ENCODE peak calls at places on chromosomes 5 and 9, in eight cellular contexts. C is anterior cingulate cortex; R is sciatic nerve; Z is mucosa of gallbladder; F is ovary; P is EH; I is activated T-cell treated with anti-CD3 and anti-CD28 coated beads, Interleukin-2, amount 50 U/mL, for 72 hours; V is activated CD4-positive, alpha-beta T cell treated with anti-CD3 and anti-CD28 coated beads, Interleukin-2, amount 50 U/mL, for 1 hour. N is an unnamed sample.

GRCh38 chr9:129469188-129469987 is 151.5 kb downstream of the C9orf50 start:
- DNase-seq in R (no peak), F (no peak), Z (no peak), I (no peak), P (no peak), V (no peak), C (no peak), N (no peak)

GRCh38 chr5:56409331-56410190 is 176.4 kb upstream of the ANKRD55 start:
- DNase-seq in P (peak), R (no peak), C (no peak), V (no peak), F (no peak), I (no peak), Z (no peak), N (peak)

GRCh38 chr9:95091574-95091970 is 225.9 kb downstream of the FANCC start:
- DNase-seq in R (peak), C (no peak), V (no peak), P (peak), Z (no peak), I (no peak), F (no peak), N (peak)

GRCh38 chr5:143316844-143317631 is 86.4 kb downstream of the NR3C1 start:
- DNase-seq in I (no peak), Z (no peak), V (no peak), F (no peak), C (no peak), P (peak), R (no peak), N (peak)

GRCh38 chr5:32231929-32232328 is 57.8 kb upstream of the GOLPH3 start:
- DNase-seq in V (no peak), F (peak), Z (no peak), R (no peak), C (no peak), P (no peak), I (no peak), N (no peak)

GRCh38 chr9:21653091-21653490 is 149.3 kb upstream of the MTAP start:
- DNase-seq in Z (no peak), I (no peak), F (no peak), V (no peak), C (no peak), P (peak), R (no peak), N (peak)

GRCh38 chr5:64876203-64876602 is 107.5 kb downstream of the CWC27 start:
- DNase-seq in F (no peak), C (no peak), Z (no peak), P (no peak), I (no peak), V (no peak), R (no peak), N (no peak)

GRCh38 chr5:123950701-123951100 is 438.7 kb downstream of the CSNK1G3 start:
- DNase-seq in C (no peak), R (no peak), F (no peak), P (peak), Z (no peak), I (no peak), V (no peak), N (peak)

GRCh38 chr5:52842111-52842510 is 54.4 kb downstream of the ITGA1 start:
- DNase-seq in V (no peak), F (no peak), Z (no peak), C (no peak), P (peak), I (no peak), R (no peak), N (no peak)

GRCh38 chr5:106415541-106415940 is 1255.2 kb downstream of the EFNA5 start:
- DNase-seq in F (no peak), C (no peak), V (no peak), P (peak), Z (no peak), R (no peak), I (no peak), N (peak)

GRCh38 chr9:131330814-131331600 is 41.5 kb downstream of the PLPP7 start:
- DNase-seq in Z (no peak), I (no peak), V (no peak), P (no peak), R (peak), C (no peak), F (no peak), N (no peak)

GRCh38 chr5:64635056-64635686 is 55.1 kb upstream of the SHISAL2B start:
- DNase-seq in R (no peak), Z (no peak), V (no peak), I (no peak), F (no peak), C (no peak), P (peak), N (peak)

GRCh38 chr5:96326902-96327301 is 106.1 kb downstream of the PCSK1 start:
- DNase-seq in R (no peak), P (no peak), I (no peak), F (no peak), V (no peak), C (no peak), Z (no peak), N (no peak)

GRCh38 chr5:94849821-94850736 is 231.6 kb downstream of the SLF1 start:
- DNase-seq in F (no peak), I (peak), P (peak), Z (no peak), C (no peak), R (no peak), V (no peak), N (peak)

GRCh38 chr9:100324594-100325200 is 28.0 kb downstream of the TEX10 start:
- DNase-seq in F (no peak), P (peak), Z (no peak), I (no peak), C (no peak), R (no peak), V (no peak), N (peak)

GRCh38 chr5:131545856-131546255 is 89.2 kb downstream of the RAPGEF6 start:
- DNase-seq in P (peak), I (no peak), R (no peak), C (no peak), Z (no peak), F (no peak), V (no peak), N (peak)

GRCh38 chr9:74277532-74277931 is 219.6 kb upstream of the RORB start:
- DNase-seq in P (no peak), V (no peak), I (peak), R (no peak), C (no peak), Z (no peak), F (no peak), N (no peak)

GRCh38 chr9:133605446-133605845 is 3.7 kb downstream of the FAM163B start:
- DNase-seq in F (no peak), I (no peak), P (no peak), V (no peak), C (no peak), Z (no peak), R (no peak), N (no peak)

GRCh38 chr9:127011772-127012171 is 97.2 kb downstream of the RALGPS1 start:
- DNase-seq in V (no peak), R (no peak), Z (no peak), F (no peak), C (no peak), P (no peak), I (no peak), N (no peak)

GRCh38 chr9:15349892-15350761 is 43.1 kb upstream of the TTC39B start:
- DNase-seq in C (no peak), V (no peak), P (peak), R (no peak), I (no peak), Z (peak), F (no peak), N (peak)

GRCh38 chr9:137878146-137878941 is 762 bp downstream of the CACNA1B start:
- DNase-seq in Z (no peak), F (no peak), I (peak), C (no peak), V (no peak), P (no peak), R (no peak), N (no peak)

GRCh38 chr9:100590481-100590880 is 12.6 kb downstream of the CAVIN4 start:
- DNase-seq in V (no peak), I (no peak), P (peak), F (no peak), Z (no peak), C (no peak), R (no peak), N (peak)

GRCh38 chr9:73176450-73176875 is 24.8 kb downstream of the ANXA1 start:
- DNase-seq in V (no peak), F (no peak), C (no peak), P (peak), Z (peak), R (no peak), I (no peak), N (peak)

GRCh38 chr9:126985870-126986498 is 71.4 kb downstream of the RALGPS1 start:
- DNase-seq in V (peak), F (no peak), P (peak), R (no peak), I (peak), C (peak), Z (peak), N (peak)

GRCh38 chr9:69036319-69036718 is 767 bp downstream of the FXN start:
- DNase-seq in V (peak), I (peak), P (no peak), R (no peak), Z (no peak), F (no peak), C (no peak), N (no peak)

GRCh38 chr5:51386916-51387853 is 3.9 kb downstream of the ISL1 start:
- DNase-seq in I (no peak), Z (no peak), F (no peak), C (no peak), P (peak), R (no peak), V (no peak), N (no peak)

GRCh38 chr9:93294011-93294410 is 110.1 kb downstream of the WNK2 start:
- DNase-seq in I (no peak), R (no peak), V (no peak), C (no peak), Z (no peak), P (no peak), F (no peak), N (no peak)

GRCh38 chr5:123151227-123151951 is 62.3 kb downstream of the PRDM6 start:
- DNase-seq in C (no peak), I (no peak), P (no peak), Z (no peak), F (no peak), V (no peak), R (no peak), N (no peak)

GRCh38 chr5:94660506-94660905 is 42.0 kb downstream of the SLF1 start:
- DNase-seq in P (no peak), Z (no peak), C (no peak), I (no peak), R (no peak), F (no peak), V (no peak), N (no peak)

GRCh38 chr9:118829334-118829733 is 539.9 kb downstream of the BRINP1 start:
- DNase-seq in P (peak), I (no peak), Z (no peak), C (no peak), F (no peak), V (no peak), R (no peak), N (peak)

GRCh38 chr9:126860757-126861466 is 473 bp downstream of the ZBTB34 start:
- DNase-seq in I (peak), C (no peak), F (peak), Z (no peak), P (peak), V (peak), R (no peak), N (peak)

GRCh38 chr5:55160493-55161209 is 680 bp downstream of the GPX8 start:
- DNase-seq in P (peak), C (no peak), F (peak), Z (peak), V (no peak), I (no peak), R (peak), N (peak)

GRCh38 chr5:177959315-177959714 is 36.7 kb downstream of the PROP1 start:
- DNase-seq in F (no peak), V (no peak), C (no peak), P (no peak), Z (no peak), I (no peak), R (no peak), N (no peak)

GRCh38 chr5:101306391-101307137 is 403.5 kb upstream of the ST8SIA4 start:
- DNase-seq in C (no peak), P (no peak), I (no peak), Z (no peak), R (no peak), F (no peak), V (no peak), N (no peak)